ENCODE peak calls at places on chromosomes 5 and 9, in five cellular contexts. N is HepG2, E is K562, W is HCT116, P is H1. M is an unnamed sample.

GRCh38 chr9:91660295-91660589 is 236.6 kb upstream of the NFIL3 start:
- DNase-seq in W (no peak), P (no peak), E (no peak), N (no peak), M (peak)

GRCh38 chr5:157820593-157821252 is 38.2 kb downstream of the CLINT1 start:
- DNase-seq in E (peak), P (no peak), N (peak), W (peak), M (no peak)

GRCh38 chr5:6043491-6044310 is 334.6 kb downstream of the MED10 start:
- DNase-seq in P (no peak), E (no peak), W (no peak), N (no peak), M (no peak)

GRCh38 chr9:126123927-126124326 is 202.7 kb upstream of the MVB12B start:
- DNase-seq in N (no peak), P (peak), E (no peak), W (no peak), M (no peak)

GRCh38 chr5:112743631-112744030 is 5.9 kb downstream of the APC start:
- DNase-seq in W (no peak), N (no peak), E (no peak), P (no peak), M (no peak)

GRCh38 chr5:158061451-158061850 is 202.5 kb upstream of the CLINT1 start:
- DNase-seq in N (no peak), E (no peak), W (no peak), P (no peak), M (no peak)

GRCh38 chr5:115386657-115387056 is 90.2 kb upstream of the CCDC112 start:
- DNase-seq in E (no peak), N (no peak), W (no peak), P (no peak), M (no peak)

GRCh38 chr5:83802686-83803085 is 82.0 kb upstream of the HAPLN1 start:
- DNase-seq in E (no peak), P (no peak), W (no peak), N (no peak), M (no peak)

GRCh38 chr9:105355810-105356209 is 92.0 kb upstream of the FSD1L start:
- DNase-seq in E (peak), W (no peak), N (no peak), P (no peak), M (no peak)

GRCh38 chr9:114621975-114622609 is 11.0 kb downstream of the TMEM268 start:
- DNase-seq in E (no peak), W (no peak), N (no peak), P (no peak), M (no peak)

GRCh38 chr9:124020520-124021384 is 9.2 kb downstream of the LHX2 start:
- DNase-seq in P (peak), E (no peak), N (no peak), W (no peak), M (no peak)

GRCh38 chr9:34602906-34603305 is 9.0 kb downstream of the RPP25L start:
- DNase-seq in P (no peak), N (no peak), E (no peak), W (no peak), M (no peak)

GRCh38 chr9:125742657-125743056 is 4.5 kb upstream of the PBX3 start:
- DNase-seq in N (no peak), W (no peak), P (no peak), E (no peak), M (no peak)

GRCh38 chr5:150574818-150575537 is 65.5 kb upstream of the SYNPO start:
- DNase-seq in N (no peak), P (no peak), E (no peak), W (no peak), M (no peak)

GRCh38 chr5:113172231-113172826 is 195.7 kb downstream of the DCP2 start:
- DNase-seq in E (no peak), W (no peak), N (no peak), P (no peak), M (no peak)

GRCh38 chr5:178232124-178232919 is at the start of gene PHYKPL:
- DNase-seq in P (peak), E (peak), W (peak), N (peak), M (peak)

GRCh38 chr9:114005371-114006154 is 72.5 kb downstream of the AMBP start:
- DNase-seq in W (no peak), E (no peak), P (peak), N (no peak), M (no peak)

GRCh38 chr5:2908086-2908485 is 156.6 kb upstream of the IRX2 start:
- DNase-seq in W (no peak), E (no peak), P (peak), N (no peak), M (no peak)

GRCh38 chr9:95494416-95495371 is 22.1 kb downstream of the PTCH1 start:
- DNase-seq in W (no peak), N (no peak), P (no peak), E (no peak), M (no peak)

GRCh38 chr5:34450338-34450737 is 205.8 kb upstream of the RAI14 start:
- DNase-seq in N (no peak), P (no peak), W (no peak), E (no peak), M (no peak)

GRCh38 chr5:78537821-78538220 is 110.8 kb downstream of the LHFPL2 start:
- DNase-seq in N (peak), P (no peak), W (no peak), E (peak), M (peak)

GRCh38 chr9:126698756-126699155 is 85.0 kb downstream of the LMX1B start:
- DNase-seq in N (no peak), W (no peak), E (no peak), P (no peak), M (no peak)

GRCh38 chr9:88947581-88948573 is 43.4 kb upstream of the S1PR3 start:
- DNase-seq in N (no peak), P (peak), E (no peak), W (no peak), M (no peak)
- TF ChIP-seq JUND in N (no peak), P (no peak), E (no peak), W (no peak), M (no peak)

DNA sequence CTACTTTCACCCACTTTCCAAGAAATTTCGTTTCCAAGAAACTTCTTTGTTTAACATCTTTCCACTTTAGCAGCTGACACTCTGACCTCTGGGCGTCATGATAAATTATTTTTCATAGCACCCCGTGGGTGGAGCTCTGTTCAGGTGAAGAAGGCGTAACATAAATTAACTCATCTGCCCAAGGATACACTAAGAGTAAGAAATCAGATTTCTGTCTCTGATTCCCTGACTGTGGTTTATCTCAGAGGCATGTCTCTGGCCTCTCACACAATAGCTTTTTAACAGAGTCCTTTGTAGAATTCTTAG is 63.9 kb upstream of the RICTOR start:
- DNase-seq in N (no peak), P (no peak), E (no peak), W (no peak), M (no peak)
- TF ChIP-seq JUND in N (no peak), P (no peak), E (no peak), W (no peak), M (no peak)

DNA sequence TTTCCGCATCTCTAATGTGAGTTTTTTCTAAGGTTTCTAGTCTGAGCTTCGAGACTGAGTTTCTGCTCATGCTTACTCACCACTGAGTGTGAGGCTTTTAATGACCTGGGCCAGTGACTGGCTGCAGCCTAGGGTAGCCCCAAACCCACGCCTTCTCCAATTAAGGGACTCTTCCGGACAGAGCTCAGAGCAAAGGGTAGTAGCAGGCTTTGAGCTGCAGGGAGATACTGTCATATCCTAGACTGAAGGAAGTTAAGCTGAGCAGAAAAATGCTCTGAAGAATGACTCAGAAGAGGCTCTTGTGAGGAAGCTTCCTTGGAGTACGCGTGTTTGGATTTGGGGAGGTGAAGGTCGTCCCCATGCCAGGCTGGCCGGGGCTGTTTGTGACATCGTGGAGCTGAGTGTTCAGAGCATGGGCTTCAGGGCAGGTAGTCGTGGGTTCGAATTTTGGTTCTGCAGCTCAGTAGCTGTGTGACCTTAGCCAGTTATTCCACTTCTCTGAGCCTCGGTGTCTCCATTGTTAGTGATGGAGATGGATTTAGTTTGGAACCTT is 3.5 kb downstream of the USP20 start:
- DNase-seq in N (no peak), W (no peak), P (no peak), E (no peak), M (no peak)
- TF ChIP-seq JUND in N (no peak), W (no peak), P (no peak), E (peak), M (no peak)

DNA sequence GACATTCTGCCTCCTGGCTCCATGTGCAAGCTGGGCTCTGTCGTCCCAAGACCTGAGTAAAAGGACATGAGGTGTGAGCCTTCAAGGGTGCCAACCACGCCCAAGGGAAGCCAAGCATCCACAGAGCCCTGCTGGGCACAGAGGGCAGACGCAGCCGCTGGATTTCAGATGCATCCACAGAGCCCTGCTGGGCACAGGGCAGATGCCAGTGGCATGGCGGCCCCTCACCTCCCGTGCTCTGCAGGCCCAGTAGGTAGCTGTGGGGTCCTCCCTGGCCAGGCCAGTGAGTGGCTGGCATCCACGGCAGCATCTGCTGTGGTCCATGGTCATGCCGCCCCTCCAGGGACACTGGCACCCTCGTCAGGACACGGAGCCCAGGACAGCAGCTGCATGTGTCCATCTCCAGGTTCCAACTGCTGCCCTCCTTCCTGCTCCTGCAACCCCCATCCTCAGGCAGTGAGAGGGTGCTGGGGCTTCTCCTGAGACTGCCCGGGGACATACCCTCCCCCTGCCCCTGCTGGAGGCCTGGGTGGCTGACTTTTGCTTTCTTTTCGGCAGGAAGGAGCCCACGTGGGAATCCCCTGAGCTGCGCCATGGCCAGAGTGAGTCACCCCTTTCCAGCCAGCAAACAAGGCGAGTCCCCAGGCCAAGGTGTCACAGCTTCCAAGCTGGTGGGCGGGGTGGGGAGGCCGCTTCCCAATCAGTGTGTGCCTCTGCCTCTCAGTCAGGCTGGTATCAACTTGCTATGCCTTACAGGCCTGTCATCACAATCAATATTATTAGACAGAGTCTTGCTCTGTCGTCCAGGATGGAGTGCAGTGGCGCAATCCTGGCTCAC is 4.0 kb upstream of the TRAF2 start:
- DNase-seq in E (peak), W (peak), N (peak), P (no peak), M (no peak)
- TF ChIP-seq JUND in E (peak), W (no peak), N (peak), P (peak), M (no peak)

GRCh38 chr5:15459200-15459599 is 40.8 kb upstream of the FBXL7 start:
- DNase-seq in E (no peak), P (no peak), N (no peak), W (no peak), M (no peak)

GRCh38 chr5:15463231-15463630 is 36.7 kb upstream of the FBXL7 start:
- DNase-seq in W (no peak), E (no peak), N (no peak), P (peak), M (peak)
- TF ChIP-seq JUND in W (no peak), E (no peak), N (no peak), P (no peak), M (no peak)

GRCh38 chr9:109253241-109253636 is 67.6 kb downstream of the EPB41L4B start:
- DNase-seq in E (no peak), N (no peak), P (no peak), W (no peak), M (no peak)

GRCh38 chr9:109254317-109254716 is 66.5 kb downstream of the EPB41L4B start:
- DNase-seq in P (no peak), N (no peak), E (no peak), W (no peak), M (no peak)

GRCh38 chr9:109252291-109252690 is 68.6 kb downstream of the EPB41L4B start:
- DNase-seq in P (no peak), N (no peak), W (no peak), E (no peak), M (no peak)

GRCh38 chr9:109255394-109255793 is 65.5 kb downstream of the EPB41L4B start:
- DNase-seq in P (no peak), E (no peak), N (no peak), W (no peak), M (no peak)

DNA sequence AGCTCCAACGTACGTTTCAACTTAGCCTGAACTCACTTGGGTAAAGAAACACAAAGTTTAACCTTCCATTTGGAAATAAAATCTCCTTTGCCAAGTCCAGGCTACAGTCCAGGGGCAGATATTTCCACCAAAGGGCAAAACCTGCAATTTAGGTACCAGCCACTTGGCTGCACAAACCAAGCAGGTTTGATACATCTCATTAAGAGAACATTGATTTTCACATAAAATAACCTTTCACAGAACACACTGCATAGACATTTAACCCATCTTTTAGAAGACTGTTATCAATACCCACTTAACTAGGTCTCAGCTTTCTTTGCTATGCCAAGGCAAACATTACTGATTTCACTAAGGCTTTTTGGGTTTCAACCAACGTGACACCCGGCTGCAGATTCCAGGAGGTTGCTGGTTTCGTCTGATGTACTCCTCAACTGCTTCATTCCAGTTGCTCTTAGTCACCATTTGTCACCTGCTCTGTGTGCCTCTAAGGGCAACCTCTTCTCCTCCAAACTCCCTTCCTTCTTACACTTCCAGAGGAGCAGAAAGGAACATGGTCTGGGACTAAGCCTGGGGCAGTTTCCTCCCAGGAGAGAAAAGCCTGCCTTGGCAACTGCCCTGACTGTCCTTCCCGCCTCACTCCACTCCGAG is 67.1 kb downstream of the EPB41L4B start:
- DNase-seq in P (no peak), W (peak), E (no peak), N (no peak), M (no peak)
- TF ChIP-seq JUND in P (no peak), W (peak), E (no peak), N (no peak), M (no peak)

GRCh38 chr5:125266106-125266505 is 519.7 kb upstream of the ZNF608 start:
- DNase-seq in N (no peak), W (no peak), E (no peak), P (no peak), M (no peak)

GRCh38 chr5:125262782-125263181 is 516.3 kb upstream of the ZNF608 start:
- DNase-seq in W (no peak), N (no peak), E (no peak), P (no peak), M (no peak)

GRCh38 chr5:125261505-125262250 is 515.2 kb upstream of the ZNF608 start:
- DNase-seq in E (no peak), W (no peak), P (no peak), N (no peak), M (no peak)

GRCh38 chr5:125267636-125268248 is 521.3 kb upstream of the ZNF608 start:
- DNase-seq in N (no peak), P (no peak), W (no peak), E (no peak), M (no peak)

GRCh38 chr5:125263346-125263745 is 516.9 kb upstream of the ZNF608 start:
- DNase-seq in P (no peak), N (no peak), E (no peak), W (no peak), M (no peak)
- TF ChIP-seq JUND in P (no peak), N (no peak), E (no peak), W (no peak), M (no peak)

M was measured in T47D.